ENCODE peak calls at places on chromosomes 4 and X, in eight cellular contexts. One of them, this sample, is unnamed.
A peak's percentile ranks its signal among the peaks of the same experiment; 100 is the strongest.

GRCh38 chrX:153521034-153521433 is 3.6 kb downstream of the ATP2B3 start:
- DNase-seq in GM23248: peak; percentile 71
- DNase-seq in PC-3: no peak
- DNase-seq in MM.1S: no peak
- DNase-seq in HCT116: no peak
- DNase-seq in hepatocyte: no peak
- DNase-seq in neural progenitor cell: no peak
- DNase-seq in SK-N-SH: peak; percentile 76
- DNase-seq in this sample: no peak

GRCh38 chrX:119783026-119783425 is 8.4 kb downstream of the RPL39 start:
- DNase-seq in GM23248: no peak
- DNase-seq in PC-3: no peak
- DNase-seq in MM.1S: no peak
- DNase-seq in HCT116: no peak
- DNase-seq in hepatocyte: no peak
- DNase-seq in neural progenitor cell: no peak
- DNase-seq in SK-N-SH: no peak
- DNase-seq in this sample: no peak

GRCh38 chr4:181775298-181775697 is 467.9 kb upstream of the TENM3 start:
- DNase-seq in GM23248: no peak
- DNase-seq in PC-3: no peak
- DNase-seq in MM.1S: no peak
- DNase-seq in HCT116: no peak
- DNase-seq in hepatocyte: no peak
- DNase-seq in neural progenitor cell: no peak
- DNase-seq in SK-N-SH: no peak
- DNase-seq in this sample: no peak

GRCh38 chrX:45824471-45824870 is 623.8 kb upstream of the DIPK2B start:
- DNase-seq in GM23248: peak; percentile 94
- DNase-seq in PC-3: peak; percentile 96
- DNase-seq in MM.1S: no peak
- DNase-seq in HCT116: peak; percentile 89
- DNase-seq in hepatocyte: peak; percentile 57
- DNase-seq in neural progenitor cell: peak; percentile 30
- DNase-seq in SK-N-SH: peak; percentile 21
- DNase-seq in this sample: no peak

GRCh38 chrX:152428089-152428488 is 23.0 kb downstream of the GABRA3 start:
- DNase-seq in GM23248: peak; percentile 30
- DNase-seq in PC-3: no peak
- DNase-seq in MM.1S: no peak
- DNase-seq in HCT116: no peak
- DNase-seq in hepatocyte: no peak
- DNase-seq in neural progenitor cell: no peak
- DNase-seq in SK-N-SH: no peak
- DNase-seq in this sample: no peak

GRCh38 chrX:138711399-138712347 is at the start of gene FGF13:
- DNase-seq in GM23248: peak; percentile 44
- DNase-seq in PC-3: peak; percentile 34
- DNase-seq in MM.1S: peak; percentile 68
- DNase-seq in HCT116: no peak
- DNase-seq in hepatocyte: peak; percentile 55
- DNase-seq in neural progenitor cell: peak; percentile 79
- DNase-seq in SK-N-SH: peak; percentile 35
- DNase-seq in this sample: no peak

GRCh38 chr4:85595796-85596559 is 121.0 kb downstream of the ARHGAP24 start:
- DNase-seq in GM23248: no peak
- DNase-seq in PC-3: no peak
- DNase-seq in MM.1S: no peak
- DNase-seq in HCT116: no peak
- DNase-seq in hepatocyte: no peak
- DNase-seq in neural progenitor cell: no peak
- DNase-seq in SK-N-SH: no peak
- DNase-seq in this sample: no peak

GRCh38 chr4:157576671-157577070 is 356.1 kb downstream of the GRIA2 start:
- DNase-seq in GM23248: no peak
- DNase-seq in PC-3: no peak
- DNase-seq in MM.1S: no peak
- DNase-seq in HCT116: no peak
- DNase-seq in hepatocyte: no peak
- DNase-seq in neural progenitor cell: no peak
- DNase-seq in SK-N-SH: peak; percentile 42
- DNase-seq in this sample: no peak

GRCh38 chr4:100962698-100963097 is 384.6 kb downstream of the PPP3CA start:
- DNase-seq in GM23248: no peak
- DNase-seq in PC-3: no peak
- DNase-seq in MM.1S: no peak
- DNase-seq in HCT116: no peak
- DNase-seq in hepatocyte: no peak
- DNase-seq in neural progenitor cell: no peak
- DNase-seq in SK-N-SH: no peak
- DNase-seq in this sample: no peak

GRCh38 chr4:5890063-5890727 is 2.7 kb downstream of the CRMP1 start:
- DNase-seq in GM23248: no peak
- DNase-seq in PC-3: no peak
- DNase-seq in MM.1S: no peak
- DNase-seq in HCT116: no peak
- DNase-seq in hepatocyte: peak; percentile 65
- DNase-seq in neural progenitor cell: peak; percentile 96
- DNase-seq in SK-N-SH: peak; percentile 89
- DNase-seq in this sample: no peak

GRCh38 chr4:6278801-6279197 is 9.1 kb downstream of the WFS1 start:
- DNase-seq in GM23248: no peak
- DNase-seq in PC-3: no peak
- DNase-seq in MM.1S: peak; percentile 93
- DNase-seq in HCT116: no peak
- DNase-seq in hepatocyte: peak; percentile 72
- DNase-seq in neural progenitor cell: no peak
- DNase-seq in SK-N-SH: peak; percentile 76
- DNase-seq in this sample: no peak

GRCh38 chrX:21375795-21376069 is 1.5 kb downstream of the CNKSR2 start:
- DNase-seq in GM23248: no peak
- DNase-seq in PC-3: no peak
- DNase-seq in MM.1S: no peak
- DNase-seq in HCT116: no peak
- DNase-seq in hepatocyte: peak; percentile 8
- DNase-seq in neural progenitor cell: peak; percentile 64
- DNase-seq in SK-N-SH: peak; percentile 36
- DNase-seq in this sample: no peak

GRCh38 chr4:153222162-153222789 is 18.0 kb downstream of the TRIM2 start:
- DNase-seq in GM23248: peak; percentile 92
- DNase-seq in PC-3: peak; percentile 79
- DNase-seq in MM.1S: peak; percentile 34
- DNase-seq in HCT116: no peak
- DNase-seq in hepatocyte: peak; percentile 81
- DNase-seq in neural progenitor cell: peak; percentile 91
- DNase-seq in SK-N-SH: peak; percentile 84
- DNase-seq in this sample: no peak

GRCh38 chr4:40264995-40265909 is 68.4 kb downstream of the RHOH start:
- DNase-seq in GM23248: no peak
- DNase-seq in PC-3: no peak
- DNase-seq in MM.1S: peak; percentile 74
- DNase-seq in HCT116: no peak
- DNase-seq in hepatocyte: peak; percentile 30
- DNase-seq in neural progenitor cell: peak; percentile 15
- DNase-seq in SK-N-SH: peak; percentile 67
- DNase-seq in this sample: peak; percentile 22

GRCh38 chrX:56550667-56551066 is 12.8 kb upstream of the UBQLN2 start:
- DNase-seq in GM23248: no peak
- DNase-seq in PC-3: no peak
- DNase-seq in MM.1S: no peak
- DNase-seq in HCT116: no peak
- DNase-seq in hepatocyte: no peak
- DNase-seq in neural progenitor cell: no peak
- DNase-seq in SK-N-SH: no peak
- DNase-seq in this sample: no peak

GRCh38 chrX:132489256-132490085 is 633 bp upstream of the MBNL3 start:
- DNase-seq in GM23248: peak; percentile 58
- DNase-seq in PC-3: peak; percentile 70
- DNase-seq in MM.1S: peak; percentile 63
- DNase-seq in HCT116: no peak
- DNase-seq in hepatocyte: peak; percentile 72
- DNase-seq in neural progenitor cell: peak; percentile 66
- DNase-seq in SK-N-SH: peak; percentile 69
- DNase-seq in this sample: peak; percentile 82

GRCh38 chr4:4574792-4575191 is 32.9 kb upstream of the STX18 start:
- DNase-seq in GM23248: peak; percentile 86
- DNase-seq in PC-3: peak; percentile 46
- DNase-seq in MM.1S: no peak
- DNase-seq in HCT116: peak; percentile 10
- DNase-seq in hepatocyte: peak; percentile 87
- DNase-seq in neural progenitor cell: peak; percentile 28
- DNase-seq in SK-N-SH: no peak
- DNase-seq in this sample: no peak

GRCh38 chr4:22187203-22187835 is 238.7 kb upstream of the KCNIP4 start:
- DNase-seq in GM23248: no peak
- DNase-seq in PC-3: peak; percentile 45
- DNase-seq in MM.1S: no peak
- DNase-seq in HCT116: no peak
- DNase-seq in hepatocyte: no peak
- DNase-seq in neural progenitor cell: no peak
- DNase-seq in SK-N-SH: no peak
- DNase-seq in this sample: no peak

DNA sequence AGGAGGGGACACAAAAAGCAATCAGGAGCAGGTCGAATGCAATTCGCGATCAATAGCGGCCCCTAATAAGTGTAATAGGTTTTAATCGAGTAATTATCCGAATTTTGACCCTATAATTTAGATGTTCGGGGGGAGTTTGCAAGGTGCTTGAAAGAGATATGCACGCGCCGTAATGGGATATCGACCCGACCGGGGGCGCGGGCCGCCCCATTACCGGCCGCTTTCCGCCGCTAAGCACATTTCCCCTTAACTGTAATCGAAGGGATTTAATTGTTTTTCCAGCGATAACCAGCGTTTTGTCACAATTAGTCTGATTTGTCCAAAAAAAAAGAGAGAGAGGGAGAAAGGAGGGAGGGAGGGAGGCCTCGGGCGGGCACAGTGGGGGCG is 1.0 kb downstream of the NKX1-1 start:
- DNase-seq in GM23248: no peak
- DNase-seq in PC-3: no peak
- DNase-seq in MM.1S: no peak
- DNase-seq in HCT116: no peak
- DNase-seq in hepatocyte: no peak
- DNase-seq in neural progenitor cell: no peak
- DNase-seq in SK-N-SH: no peak
- DNase-seq in this sample: no peak
- H3K9me3 ChIP-seq in GM23248: no peaks in the 10 kb centered on the region
- H3K9me3 ChIP-seq in PC-3: no peaks in the 10 kb centered on the region
- H3K9me3 ChIP-seq in MM.1S: no peaks in the 10 kb centered on the region
- H3K9me3 ChIP-seq in HCT116: no peaks in the 10 kb centered on the region
- H3K9me3 ChIP-seq in hepatocyte: no peaks in the 10 kb centered on the region
- H3K9me3 ChIP-seq in neural progenitor cell: no peaks in the 10 kb centered on the region
- H3K9me3 ChIP-seq in SK-N-SH: no peaks in the 10 kb centered on the region
- H3K9me3 ChIP-seq in this sample: no peaks in the 10 kb centered on the region

GRCh38 chr4:26786916-26787315 is 73.7 kb upstream of the STIM2 start:
- DNase-seq in GM23248: no peak
- DNase-seq in PC-3: no peak
- DNase-seq in MM.1S: no peak
- DNase-seq in HCT116: no peak
- DNase-seq in hepatocyte: no peak
- DNase-seq in neural progenitor cell: no peak
- DNase-seq in SK-N-SH: no peak
- DNase-seq in this sample: peak; percentile 89

GRCh38 chr4:26789208-26789607 is 71.4 kb upstream of the STIM2 start:
- DNase-seq in GM23248: no peak
- DNase-seq in PC-3: peak; percentile 75
- DNase-seq in MM.1S: no peak
- DNase-seq in HCT116: no peak
- DNase-seq in hepatocyte: no peak
- DNase-seq in neural progenitor cell: no peak
- DNase-seq in SK-N-SH: no peak
- DNase-seq in this sample: no peak

GRCh38 chr4:26788341-26788733 is 72.3 kb upstream of the STIM2 start:
- DNase-seq in GM23248: no peak
- DNase-seq in PC-3: no peak
- DNase-seq in MM.1S: no peak
- DNase-seq in HCT116: no peak
- DNase-seq in hepatocyte: no peak
- DNase-seq in neural progenitor cell: no peak
- DNase-seq in SK-N-SH: no peak
- DNase-seq in this sample: peak; percentile 29

GRCh38 chr4:26785766-26786165 is 74.9 kb upstream of the STIM2 start:
- DNase-seq in GM23248: no peak
- DNase-seq in PC-3: no peak
- DNase-seq in MM.1S: no peak
- DNase-seq in HCT116: no peak
- DNase-seq in hepatocyte: no peak
- DNase-seq in neural progenitor cell: no peak
- DNase-seq in SK-N-SH: no peak
- DNase-seq in this sample: no peak

GRCh38 chr4:26787461-26788340 is 72.9 kb upstream of the STIM2 start:
- DNase-seq in GM23248: peak; percentile 70
- DNase-seq in PC-3: peak; percentile 96
- DNase-seq in MM.1S: no peak
- DNase-seq in HCT116: peak; percentile 70
- DNase-seq in hepatocyte: peak; percentile 64
- DNase-seq in neural progenitor cell: peak; percentile 60
- DNase-seq in SK-N-SH: no peak
- DNase-seq in this sample: peak; percentile 88
- TF ChIP-seq EZH2phosphoT487 in GM23248: no peak
- TF ChIP-seq EZH2phosphoT487 in PC-3: no peak
- TF ChIP-seq EZH2phosphoT487 in MM.1S: no peak
- TF ChIP-seq EZH2phosphoT487 in HCT116: no peak
- TF ChIP-seq EZH2phosphoT487 in hepatocyte: no peak
- TF ChIP-seq EZH2phosphoT487 in neural progenitor cell: no peak
- TF ChIP-seq EZH2phosphoT487 in SK-N-SH: no peak
- TF ChIP-seq EZH2phosphoT487 in this sample: no peak

GRCh38 chr4:10032625-10033024 is 11.3 kb upstream of the SLC2A9 start:
- DNase-seq in GM23248: peak; percentile 90
- DNase-seq in PC-3: peak; percentile 77
- DNase-seq in MM.1S: no peak
- DNase-seq in HCT116: peak; percentile 13
- DNase-seq in hepatocyte: no peak
- DNase-seq in neural progenitor cell: no peak
- DNase-seq in SK-N-SH: no peak
- DNase-seq in this sample: no peak
- H3K27ac ChIP-seq in GM23248: peak overlapping the region; percentile 84
- H3K27ac ChIP-seq in PC-3: peak overlapping the region; percentile 58
- H3K27ac ChIP-seq in MM.1S: no peak overlapping the region
- H3K27ac ChIP-seq in HCT116: no peak overlapping the region
- H3K27ac ChIP-seq in hepatocyte: no peak overlapping the region
- H3K27ac ChIP-seq in neural progenitor cell: no peak overlapping the region
- H3K27ac ChIP-seq in SK-N-SH: no peak overlapping the region
- H3K27ac ChIP-seq in this sample: no peak overlapping the region

DNA sequence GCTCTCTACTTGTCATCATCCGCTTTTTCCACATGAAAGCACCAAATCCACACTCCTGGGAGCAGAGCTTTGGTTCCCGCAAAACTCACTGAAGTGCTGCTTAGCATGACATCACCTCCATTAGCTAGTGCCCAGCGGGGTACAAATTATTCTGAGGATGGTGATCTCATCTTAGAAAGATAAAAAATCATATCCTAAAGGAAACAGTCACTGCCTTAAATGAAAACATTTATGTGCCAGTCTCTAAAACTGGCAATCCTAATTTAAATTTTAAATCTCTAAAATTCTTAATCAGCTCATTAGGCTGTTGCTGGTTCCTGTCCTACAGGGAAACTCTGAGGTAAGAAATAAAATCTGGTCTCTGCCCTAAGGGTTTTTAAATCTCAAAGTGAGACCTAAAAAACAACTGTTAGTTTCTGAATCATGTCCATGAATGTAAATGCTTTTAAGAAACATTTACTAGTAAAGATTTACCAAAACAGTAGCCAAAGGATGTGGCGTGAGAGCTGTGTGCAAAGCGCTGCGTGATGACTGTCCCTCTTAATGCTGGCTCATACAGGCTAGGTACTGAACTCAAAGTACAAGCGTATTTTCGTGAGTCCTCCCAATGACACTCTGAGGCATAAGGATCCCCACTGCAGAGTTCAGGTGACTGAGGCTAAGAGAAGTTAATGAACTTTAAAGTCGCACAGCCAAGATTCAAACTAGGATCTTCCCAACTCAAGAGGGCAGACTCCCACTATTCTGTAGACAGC is 4.5 kb downstream of the CASP3 start:
- DNase-seq in GM23248: peak; percentile 53
- DNase-seq in PC-3: no peak
- DNase-seq in MM.1S: no peak
- DNase-seq in HCT116: no peak
- DNase-seq in hepatocyte: no peak
- DNase-seq in neural progenitor cell: no peak
- DNase-seq in SK-N-SH: no peak
- DNase-seq in this sample: no peak
- H3K9me3 ChIP-seq in GM23248: no peaks in the 10 kb centered on the region
- H3K9me3 ChIP-seq in PC-3: no peaks in the 10 kb centered on the region
- H3K9me3 ChIP-seq in MM.1S: no peaks in the 10 kb centered on the region
- H3K9me3 ChIP-seq in HCT116: no peaks in the 10 kb centered on the region
- H3K9me3 ChIP-seq in hepatocyte: no peaks in the 10 kb centered on the region
- H3K9me3 ChIP-seq in neural progenitor cell: no peaks in the 10 kb centered on the region
- H3K9me3 ChIP-seq in SK-N-SH: no peaks in the 10 kb centered on the region
- H3K9me3 ChIP-seq in this sample: no peaks in the 10 kb centered on the region